ENCODE peak calls at places on chromosomes 4 and X, in seven cellular contexts. Z is endodermal cell, C is tibial nerve, Q is psoas muscle, L is PC-3, A is right atrium auricular region, U is IMR-90. F is an unnamed sample. For H3K27me3, H3K36me3 and H3K4me1, the result is how much of the 10 kb centered on the place peaks cover.

GRCh38 chrX:10259716-10260115 is 102.9 kb downstream of the CLCN4 start:
- DNase-seq in C (no peak), Z (no peak), Q (no peak), L (no peak), U (peak), A (no peak), F (no peak)

GRCh38 chr4:31081375-31081774 is 361.2 kb downstream of the PCDH7 start:
- DNase-seq in Q (no peak), U (peak), A (no peak), L (peak), Z (no peak), C (no peak), F (no peak)

GRCh38 chr4:20272411-20272872 is 20.7 kb downstream of the SLIT2 start:
- DNase-seq in A (no peak), Z (no peak), L (peak), C (no peak), Q (no peak), U (peak), F (no peak)

GRCh38 chr4:100287569-100287968 is 97.3 kb upstream of the DDIT4L start:
- DNase-seq in U (no peak), A (no peak), Z (no peak), C (no peak), L (no peak), Q (no peak), F (no peak)

GRCh38 chr4:176193898-176194297 is 1.5 kb downstream of the SPATA4 start:
- DNase-seq in Q (no peak), Z (no peak), U (peak), A (no peak), L (peak), C (no peak), F (no peak)

GRCh38 chr4:10635096-10635495 is 49.5 kb downstream of the CLNK start:
- DNase-seq in L (no peak), A (no peak), U (no peak), Q (no peak), Z (no peak), C (no peak), F (no peak)

GRCh38 chrX:131703646-131704045 is 159.8 kb downstream of the OR13H1 start:
- DNase-seq in L (no peak), A (no peak), Z (no peak), U (no peak), Q (no peak), C (no peak), F (no peak)

GRCh38 chr4:180394307-180394706 is 1848.9 kb upstream of the TENM3 start:
- DNase-seq in L (no peak), Z (no peak), A (no peak), U (no peak), C (no peak), Q (no peak), F (no peak)

GRCh38 chrX:139126493-139126892 is 404.0 kb upstream of the F9 start:
- DNase-seq in Q (peak), U (no peak), Z (peak), A (no peak), L (peak), C (no peak), F (no peak)

GRCh38 chrX:110012818-110013484 is 10.0 kb downstream of the TMEM164 start:
- DNase-seq in C (no peak), Z (no peak), A (no peak), Q (no peak), L (peak), U (no peak), F (no peak)

GRCh38 chrX:67601771-67602170 is 58.0 kb downstream of the AR start:
- DNase-seq in C (no peak), Z (no peak), A (no peak), Q (no peak), L (no peak), U (no peak), F (no peak)

GRCh38 chr4:8219236-8219635 is 20.1 kb downstream of the SH3TC1 start:
- DNase-seq in Z (no peak), Q (no peak), C (no peak), A (no peak), L (no peak), U (no peak), F (no peak)

GRCh38 chr4:112509243-112510190 is 6.5 kb downstream of the NEUROG2 start:
- DNase-seq in L (peak), Q (no peak), A (no peak), Z (peak), C (no peak), U (peak), F (no peak)

GRCh38 chr4:17013382-17014006 is 115.0 kb upstream of the LDB2 start:
- DNase-seq in Q (no peak), U (peak), C (no peak), A (no peak), L (no peak), Z (peak), F (no peak)

GRCh38 chrX:39809326-39809725 is 288.4 kb downstream of the BCOR start:
- DNase-seq in C (no peak), A (no peak), L (peak), U (peak), Z (peak), Q (peak), F (no peak)

GRCh38 chr4:26061248-26061986 is 147.4 kb downstream of the SMIM20 start:
- DNase-seq in C (no peak), Z (peak), Q (no peak), L (peak), A (no peak), U (peak), F (no peak)

GRCh38 chr4:78672441-78672815 is 103.7 kb upstream of the BMP2K start:
- DNase-seq in A (no peak), C (no peak), L (no peak), U (no peak), Z (no peak), Q (no peak), F (no peak)

GRCh38 chr4:41538017-41538733 is at the start of gene LIMCH1:
- DNase-seq in A (peak), Z (peak), L (peak), Q (peak), C (peak), U (no peak), F (peak)

GRCh38 chr4:25862411-25863346 is at the start of gene SEL1L3:
- DNase-seq in L (peak), C (no peak), U (no peak), A (no peak), Z (peak), Q (peak), F (no peak)

GRCh38 chr4:120085705-120086104 is 19.1 kb upstream of the MAD2L1 start:
- DNase-seq in Q (no peak), Z (no peak), U (peak), L (no peak), C (no peak), A (no peak), F (no peak)

GRCh38 chrX:1341531-1342179 is 5.1 kb downstream of the IL3RA start:
- DNase-seq in A (no peak), U (no peak), Z (no peak), C (no peak), Q (no peak), L (no peak), F (no peak)

GRCh38 chr4:141118381-141118780 is 14.9 kb downstream of the RNF150 start:
- DNase-seq in Q (no peak), U (no peak), A (no peak), L (no peak), C (no peak), Z (no peak), F (no peak)

GRCh38 chrX:70924294-70924693 is 6.6 kb downstream of the SLC7A3 start:
- DNase-seq in L (no peak), Z (no peak), C (no peak), Q (no peak), U (no peak), A (no peak), F (no peak)

GRCh38 chrX:70921709-70922352 is 9.1 kb downstream of the SLC7A3 start:
- DNase-seq in Q (no peak), A (no peak), C (no peak), U (no peak), Z (no peak), L (no peak), F (no peak)

GRCh38 chrX:70922776-70923473 is 8.0 kb downstream of the SLC7A3 start:
- DNase-seq in Z (no peak), C (no peak), L (no peak), A (no peak), Q (no peak), U (no peak), F (no peak)
- H3K27me3 ChIP-seq in Z (under half), C (under half), L (under half), A (under half), Q (under half), U (under half), F (under half)

DNA sequence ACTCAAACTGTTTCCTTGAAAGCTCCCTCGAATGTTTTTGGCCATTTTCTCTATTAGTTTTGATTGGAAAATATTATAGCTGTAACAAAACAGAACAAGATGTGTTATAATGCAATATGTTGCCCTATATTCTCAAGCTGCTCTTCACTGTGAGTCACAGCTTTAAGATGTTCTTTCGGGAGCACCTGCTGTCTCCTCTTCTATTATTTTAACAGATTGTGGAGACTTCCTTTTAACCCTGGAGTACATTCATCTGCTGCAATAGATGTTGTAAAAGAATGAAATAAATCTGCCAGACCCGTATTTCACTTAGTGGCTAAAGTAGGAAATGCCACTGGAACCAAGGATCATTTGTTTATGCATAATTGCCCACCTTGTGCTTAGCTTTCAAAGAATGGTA is 11.0 kb downstream of the LSM6 start:
- DNase-seq in Q (no peak), C (no peak), L (no peak), Z (no peak), A (no peak), U (no peak), F (no peak)
- H3K36me3 ChIP-seq in Q (under half), C (under half), L (under half), Z (half or more), A (under half), U (under half), F (under half)

GRCh38 chr4:121190389-121190788 is 26.3 kb upstream of the TNIP3 start:
- DNase-seq in Z (no peak), C (no peak), A (no peak), Q (no peak), U (no peak), L (no peak), F (no peak)
- H3K4me1 ChIP-seq in Z (under half), C (under half), A (under half), Q (under half), U (under half), L (under half), F (under half)

GRCh38 chrX:150365051-150365952 is 2.2 kb downstream of the MAMLD1 start:
- DNase-seq in Q (peak), L (peak), A (no peak), U (peak), C (peak), Z (peak), F (peak)
- H3K27me3 ChIP-seq in Q (under half), L (under half), A (under half), U (under half), C (under half), Z (under half), F (half or more)

DNA sequence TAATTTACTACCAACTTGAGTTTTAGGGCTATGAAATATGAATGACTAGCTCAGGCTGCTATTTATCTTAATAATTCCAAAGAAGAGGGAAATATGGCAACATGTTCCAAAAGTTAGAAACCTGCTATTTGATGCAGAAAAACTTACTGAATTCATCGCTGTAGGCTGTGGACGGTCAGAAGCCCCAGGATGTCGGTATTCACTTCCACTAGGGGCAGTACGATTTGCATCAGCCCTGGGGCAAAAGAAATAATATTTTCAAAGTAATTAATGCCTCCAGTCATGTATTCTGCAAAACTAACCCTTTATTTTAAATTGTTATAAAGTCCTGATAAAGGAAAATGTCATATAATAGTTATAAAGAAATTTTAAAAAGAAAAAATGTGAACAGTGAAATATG is 4.5 kb downstream of the PLRG1 start:
- DNase-seq in Q (no peak), C (no peak), U (no peak), L (no peak), Z (no peak), A (no peak), F (no peak)
- H3K36me3 ChIP-seq in Q (under half), C (under half), U (under half), L (half or more), Z (half or more), A (half or more), F (under half)

GRCh38 chr4:158781963-158782362 is 13.1 kb downstream of the FNIP2 start:
- DNase-seq in C (no peak), Q (no peak), U (no peak), A (no peak), Z (no peak), L (no peak), F (no peak)
- H3K4me1 ChIP-seq in C (under half), Q (half or more), U (under half), A (under half), Z (under half), L (under half), F (half or more)

GRCh38 chr4:173347467-173347866 is 13.3 kb upstream of the HMGB2 start:
- DNase-seq in U (no peak), L (no peak), Z (no peak), C (no peak), A (no peak), Q (no peak), F (no peak)
- H3K27me3 ChIP-seq in U (under half), L (under half), Z (under half), C (under half), A (under half), Q (under half), F (under half)

DNA sequence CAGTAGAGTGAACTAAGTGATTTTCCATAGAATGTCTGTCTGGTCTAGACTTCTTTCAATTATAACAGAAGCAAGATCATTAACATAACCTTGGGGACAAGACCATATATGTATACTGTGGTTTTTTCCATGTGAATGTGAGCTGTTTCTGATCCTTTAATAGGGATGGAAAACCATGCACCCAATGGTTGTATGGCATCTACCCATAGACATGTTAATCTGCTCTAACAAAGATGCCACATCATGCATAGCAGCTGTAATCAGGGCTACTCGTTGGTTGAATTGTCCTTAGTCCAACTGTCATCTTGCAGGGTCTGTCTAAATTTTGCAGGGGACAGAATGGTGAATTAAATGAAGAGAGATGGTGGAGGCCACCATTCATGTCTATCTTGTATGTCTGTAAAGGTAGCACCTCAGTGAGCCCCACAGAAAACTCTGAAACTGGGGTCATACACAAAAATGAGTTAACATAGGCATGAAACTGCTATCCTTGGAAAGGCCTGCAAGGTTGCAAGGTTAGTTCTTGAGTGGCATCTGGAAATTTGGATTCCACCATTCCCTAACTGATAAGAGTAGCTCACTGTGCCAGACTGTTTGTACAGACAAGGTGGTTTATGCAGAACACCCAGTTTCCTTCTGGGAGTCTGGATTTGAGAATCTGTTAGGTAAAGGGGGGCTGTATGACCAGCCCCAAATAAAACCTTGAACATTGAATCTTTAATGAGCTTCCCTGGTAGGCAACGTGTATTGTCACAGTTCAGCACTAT is 16.5 kb downstream of the THAP6 start:
- DNase-seq in A (no peak), L (no peak), Q (no peak), U (no peak), Z (no peak), C (no peak), F (no peak)
- H3K36me3 ChIP-seq in A (half or more), L (under half), Q (under half), U (under half), Z (half or more), C (under half), F (under half)

GRCh38 chr4:132792305-132792704 is 356.8 kb upstream of the PCDH10 start:
- DNase-seq in C (no peak), A (no peak), Q (no peak), U (no peak), Z (no peak), L (peak), F (no peak)
- H3K4me1 ChIP-seq in C (under half), A (under half), Q (under half), U (under half), Z (under half), L (under half), F (under half)